ENCODE peak calls at places on chromosomes 6 and 20, in ten cellular contexts. X, W, R, O, A, Y, F, G, D and E are unnamed samples.

GRCh38 chr20:49394264-49394663 is 88.2 kb downstream of the KCNB1 start:
- DNase-seq in X (no peak), W (no peak), R (no peak), O (no peak), A (no peak), Y (no peak), F (no peak), G (no peak), D (peak; percentile 62), E (no peak)

GRCh38 chr20:2658414-2659354 is 5.3 kb downstream of the IDH3B start:
- DNase-seq in X (no peak), W (no peak), R (peak; percentile 52), O (no peak), A (no peak), Y (no peak), F (no peak), G (no peak), D (no peak), E (no peak)

GRCh38 chr6:136792066-136792944 is at the start of gene MAP3K5:
- DNase-seq in X (peak; percentile 96), W (peak; percentile 90), R (peak; percentile 35), O (peak; percentile 80), A (peak; percentile 94), Y (no peak), F (peak; percentile 80), G (peak; percentile 94), D (peak; percentile 90), E (peak; percentile 88)

GRCh38 chr6:161186173-161186769 is 87.6 kb downstream of the AGPAT4 start:
- DNase-seq in X (no peak), W (peak; percentile 78), R (peak; percentile 31), O (no peak), A (no peak), Y (peak; percentile 78), F (peak; percentile 78), G (no peak), D (peak; percentile 61), E (peak; percentile 96)

GRCh38 chr6:74420221-74420620 is 724.2 kb downstream of the CD109 start:
- DNase-seq in X (no peak), W (no peak), R (no peak), O (no peak), A (no peak), Y (no peak), F (no peak), G (no peak), D (no peak), E (no peak)

GRCh38 chr6:149929422-149929821 is 6.5 kb upstream of the RAET1G start:
- DNase-seq in X (peak; percentile 67), W (no peak), R (no peak), O (peak; percentile 34), A (no peak), Y (no peak), F (no peak), G (peak; percentile 45), D (no peak), E (no peak)

GRCh38 chr6:34128045-34128444 is 17.8 kb downstream of the GRM4 start:
- DNase-seq in X (no peak), W (no peak), R (no peak), O (no peak), A (no peak), Y (no peak), F (no peak), G (no peak), D (no peak), E (no peak)

GRCh38 chr20:53621482-53622246 is 28.0 kb upstream of the ZNF217 start:
- DNase-seq in X (peak; percentile 92), W (peak; percentile 89), R (peak; percentile 80), O (no peak), A (peak; percentile 65), Y (peak; percentile 92), F (peak; percentile 59), G (peak; percentile 45), D (peak; percentile 62), E (peak; percentile 74)

GRCh38 chr6:158744986-158745430 is 74.2 kb downstream of the EZR start:
- DNase-seq in X (no peak), W (peak; percentile 16), R (no peak), O (peak; percentile 61), A (no peak), Y (no peak), F (no peak), G (no peak), D (no peak), E (no peak)

GRCh38 chr6:53862517-53863457 is 68.0 kb downstream of the LRRC1 start:
- DNase-seq in X (no peak), W (peak; percentile 32), R (no peak), O (no peak), A (no peak), Y (peak; percentile 61), F (peak; percentile 70), G (no peak), D (no peak), E (no peak)

GRCh38 chr20:271069-271468 is 13.5 kb downstream of the DEFB132 start:
- DNase-seq in X (peak; percentile 53), W (no peak), R (no peak), O (no peak), A (no peak), Y (no peak), F (no peak), G (no peak), D (no peak), E (no peak)

GRCh38 chr6:89068695-89069094 is 11.9 kb upstream of the PNRC1 start:
- DNase-seq in X (no peak), W (no peak), R (no peak), O (no peak), A (no peak), Y (no peak), F (no peak), G (no peak), D (no peak), E (no peak)

GRCh38 chr6:130810307-130811030 is 16.7 kb upstream of the SMLR1 start:
- DNase-seq in X (no peak), W (no peak), R (no peak), O (peak; percentile 5), A (no peak), Y (no peak), F (peak; percentile 3), G (no peak), D (no peak), E (peak; percentile 37)

DNA sequence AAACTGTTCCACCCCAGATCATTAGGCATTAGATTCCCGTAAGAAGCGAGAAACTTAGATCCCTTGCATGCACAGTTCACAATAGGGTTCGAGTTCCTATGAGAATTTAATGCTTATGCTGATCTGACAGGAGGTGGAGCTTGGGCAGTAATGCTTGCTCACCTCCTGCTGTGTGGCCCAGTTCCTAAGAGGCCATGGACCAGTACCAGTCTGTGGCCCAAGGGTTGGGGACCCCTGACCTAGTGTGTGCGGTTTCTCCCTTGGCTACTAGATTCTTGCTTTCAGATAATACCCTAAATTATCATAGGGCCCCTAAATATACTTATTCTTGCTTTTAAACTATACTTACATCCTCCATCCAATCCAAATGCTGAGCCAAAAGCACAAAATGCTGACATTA is 1.9 kb upstream of the GPSM3 start:
- DNase-seq in X (no peak), W (no peak), R (no peak), O (no peak), A (no peak), Y (no peak), F (no peak), G (no peak), D (no peak), E (peak; percentile 17)
- H3K4me3 ChIP-seq in X (no peak overlapping the region), W (no peak overlapping the region), R (no peak overlapping the region), O (no peak overlapping the region), A (no peak overlapping the region), Y (no peak overlapping the region), F (no peak overlapping the region), G (peak overlapping the region; percentile 79), D (peak overlapping the region; percentile 88), E (no peak overlapping the region)

GRCh38 chr20:44222969-44223368 is 12.4 kb upstream of the OSER1 start:
- DNase-seq in X (no peak), W (no peak), R (no peak), O (peak; percentile 35), A (no peak), Y (no peak), F (no peak), G (peak; percentile 13), D (no peak), E (no peak)
- TF ChIP-seq CTCF in X (no peak), W (no peak), R (no peak), O (no peak), A (no peak), Y (no peak), F (no peak), G (peak; percentile 56), D (no peak), E (no peak)

GRCh38 chr6:1389791-1390070 is 355 bp downstream of the FOXF2 start:
- DNase-seq in X (no peak), W (no peak), R (no peak), O (no peak), A (no peak), Y (no peak), F (no peak), G (no peak), D (no peak), E (peak; percentile 97)

GRCh38 chr6:1390071-1390804 is 862 bp downstream of the FOXF2 start:
- DNase-seq in X (no peak), W (peak; percentile 34), R (no peak), O (peak; percentile 67), A (no peak), Y (peak; percentile 33), F (no peak), G (no peak), D (no peak), E (peak; percentile 96)

GRCh38 chr6:1387632-1388031 is 1.7 kb upstream of the FOXF2 start:
- DNase-seq in X (no peak), W (no peak), R (no peak), O (no peak), A (no peak), Y (no peak), F (no peak), G (no peak), D (no peak), E (peak; percentile 77)

GRCh38 chr6:1388081-1388926 is 1.1 kb upstream of the FOXF2 start:
- DNase-seq in X (no peak), W (no peak), R (no peak), O (no peak), A (no peak), Y (no peak), F (no peak), G (no peak), D (no peak), E (peak; percentile 77)

GRCh38 chr6:1388927-1389790 is at the start of gene FOXF2:
- DNase-seq in X (no peak), W (no peak), R (peak; percentile 22), O (peak; percentile 52), A (no peak), Y (no peak), F (no peak), G (no peak), D (peak; percentile 54), E (peak; percentile 88)
- H3K4me3 ChIP-seq in X (peak within 1 kb of the TSS; percentile 24), W (peak within 1 kb of the TSS; percentile 29), R (peak within 1 kb of the TSS; percentile 85), O (peak within 1 kb of the TSS; percentile 47), A (peak within 1 kb of the TSS; percentile 61), Y (peak within 1 kb of the TSS; percentile 70), F (peak within 1 kb of the TSS; percentile 50), G (no peak within 1 kb of the TSS), D (peak within 1 kb of the TSS; percentile 60), E (peak within 1 kb of the TSS; percentile 72)

DNA sequence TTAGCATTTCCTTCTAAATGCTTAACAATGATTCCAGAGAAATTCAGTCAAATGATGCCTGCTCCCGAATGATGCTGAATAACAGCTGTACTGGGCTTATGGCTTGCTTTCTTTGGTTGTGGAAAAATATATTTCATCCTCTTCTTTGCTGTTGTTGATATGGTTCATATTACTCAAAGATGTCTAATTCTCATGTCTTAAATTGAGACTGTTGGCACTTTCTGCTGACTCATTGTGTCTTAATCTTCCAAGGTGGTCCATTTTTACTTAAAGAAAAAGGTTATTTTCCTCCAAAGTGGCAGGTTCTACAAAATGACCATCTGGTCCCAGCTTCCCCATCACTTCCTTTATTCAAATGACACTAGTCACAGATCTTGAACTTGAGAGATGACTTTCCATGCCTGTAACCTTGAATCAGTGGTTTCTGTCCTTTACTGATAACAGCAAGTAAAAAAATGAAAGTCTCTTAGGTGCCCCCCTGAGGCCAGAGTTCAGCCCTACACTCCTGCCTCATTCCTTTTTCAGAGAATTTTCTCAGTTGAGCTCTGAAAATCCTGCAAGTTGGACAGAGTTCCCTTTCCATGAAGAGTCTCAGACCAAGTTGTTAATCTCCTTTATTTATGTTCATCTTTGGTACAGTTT is 6.9 kb downstream of the SNAP25 start:
- DNase-seq in X (no peak), W (no peak), R (peak; percentile 33), O (peak; percentile 35), A (no peak), Y (no peak), F (no peak), G (peak; percentile 5), D (no peak), E (no peak)
- TF ChIP-seq CTCF in X (no peak), W (peak; percentile 14), R (peak; percentile 43), O (peak; percentile 28), A (no peak), Y (peak; percentile 8), F (peak; percentile 37), G (peak; percentile 64), D (no peak), E (peak; percentile 36)